ENCODE peak calls at places on chromosomes 1 and 21, in seven cellular contexts. One of them, this sample, is unnamed.
A peak's percentile ranks its signal among the peaks of the same experiment; 100 is the strongest.

GRCh38 chr1:59504281-59504680 is 207.4 kb downstream of the FGGY start:
- DNase-seq in fibroblast of lung: no peak
- DNase-seq in PC-3: no peak
- DNase-seq in K562: no peak
- DNase-seq in neural progenitor cell: no peak
- DNase-seq in HCT116: no peak
- DNase-seq in GM23248: no peak
- DNase-seq in this sample: no peak

GRCh38 chr1:216325946-216326345 is 97.3 kb downstream of the USH2A start:
- DNase-seq in fibroblast of lung: no peak
- DNase-seq in neural progenitor cell: no peak
- DNase-seq in K562: no peak
- DNase-seq in GM23248: no peak
- DNase-seq in PC-3: peak; percentile 98
- DNase-seq in HCT116: no peak
- DNase-seq in this sample: no peak

GRCh38 chr1:63475761-63476160 is 47.3 kb downstream of the ITGB3BP start:
- DNase-seq in neural progenitor cell: no peak
- DNase-seq in fibroblast of lung: no peak
- DNase-seq in HCT116: no peak
- DNase-seq in K562: no peak
- DNase-seq in PC-3: no peak
- DNase-seq in GM23248: peak; percentile 23
- DNase-seq in this sample: no peak

GRCh38 chr1:203557390-203557789 is 63.4 kb downstream of the OPTC start:
- DNase-seq in neural progenitor cell: no peak
- DNase-seq in GM23248: peak; percentile 94
- DNase-seq in PC-3: peak; percentile 88
- DNase-seq in K562: no peak
- DNase-seq in fibroblast of lung: peak; percentile 49
- DNase-seq in HCT116: no peak
- DNase-seq in this sample: no peak

GRCh38 chr1:33306061-33306460 is 14.8 kb downstream of the A3GALT2 start:
- DNase-seq in PC-3: no peak
- DNase-seq in neural progenitor cell: no peak
- DNase-seq in GM23248: no peak
- DNase-seq in fibroblast of lung: no peak
- DNase-seq in HCT116: no peak
- DNase-seq in K562: no peak
- DNase-seq in this sample: no peak

GRCh38 chr1:184930232-184930631 is 44.1 kb downstream of the NIBAN1 start:
- DNase-seq in K562: peak; percentile 29
- DNase-seq in PC-3: no peak
- DNase-seq in HCT116: no peak
- DNase-seq in fibroblast of lung: no peak
- DNase-seq in neural progenitor cell: no peak
- DNase-seq in GM23248: no peak
- DNase-seq in this sample: no peak

GRCh38 chr1:204607910-204608309 is 77.6 kb downstream of the LRRN2 start:
- DNase-seq in HCT116: no peak
- DNase-seq in PC-3: no peak
- DNase-seq in fibroblast of lung: no peak
- DNase-seq in neural progenitor cell: no peak
- DNase-seq in GM23248: no peak
- DNase-seq in K562: no peak
- DNase-seq in this sample: no peak

GRCh38 chr1:87937774-87938173 is 609.1 kb downstream of the LMO4 start:
- DNase-seq in GM23248: no peak
- DNase-seq in K562: no peak
- DNase-seq in HCT116: no peak
- DNase-seq in PC-3: no peak
- DNase-seq in fibroblast of lung: no peak
- DNase-seq in neural progenitor cell: no peak
- DNase-seq in this sample: no peak

GRCh38 chr21:17610862-17611261 is 1.8 kb downstream of the BTG3 start:
- DNase-seq in fibroblast of lung: no peak
- DNase-seq in HCT116: no peak
- DNase-seq in GM23248: peak; percentile 54
- DNase-seq in neural progenitor cell: no peak
- DNase-seq in PC-3: no peak
- DNase-seq in K562: peak; percentile 40
- DNase-seq in this sample: no peak

GRCh38 chr1:39721664-39722063 is 17.0 kb upstream of the PPIE start:
- DNase-seq in HCT116: no peak
- DNase-seq in neural progenitor cell: no peak
- DNase-seq in K562: no peak
- DNase-seq in fibroblast of lung: no peak
- DNase-seq in PC-3: no peak
- DNase-seq in GM23248: no peak
- DNase-seq in this sample: no peak

GRCh38 chr1:204735042-204735441 is 49.5 kb upstream of the LRRN2 start:
- DNase-seq in GM23248: no peak
- DNase-seq in K562: no peak
- DNase-seq in neural progenitor cell: no peak
- DNase-seq in PC-3: no peak
- DNase-seq in fibroblast of lung: no peak
- DNase-seq in HCT116: no peak
- DNase-seq in this sample: no peak

GRCh38 chr21:34333150-34333739 is 30.6 kb upstream of the KCNE2 start:
- DNase-seq in neural progenitor cell: no peak
- DNase-seq in PC-3: no peak
- DNase-seq in HCT116: no peak
- DNase-seq in fibroblast of lung: no peak
- DNase-seq in K562: no peak
- DNase-seq in GM23248: no peak
- DNase-seq in this sample: no peak

GRCh38 chr21:36689324-36689723 is 9.6 kb upstream of the SIM2 start:
- DNase-seq in HCT116: no peak
- DNase-seq in fibroblast of lung: no peak
- DNase-seq in PC-3: no peak
- DNase-seq in neural progenitor cell: no peak
- DNase-seq in GM23248: no peak
- DNase-seq in K562: no peak
- DNase-seq in this sample: no peak

GRCh38 chr1:34396042-34396441 is 219.3 kb downstream of the C1orf94 start:
- DNase-seq in HCT116: no peak
- DNase-seq in fibroblast of lung: no peak
- DNase-seq in PC-3: no peak
- DNase-seq in GM23248: no peak
- DNase-seq in K562: no peak
- DNase-seq in neural progenitor cell: peak; percentile 19
- DNase-seq in this sample: no peak

GRCh38 chr1:219329606-219330005 is 155.9 kb downstream of the LYPLAL1 start:
- DNase-seq in HCT116: no peak
- DNase-seq in K562: no peak
- DNase-seq in fibroblast of lung: peak; percentile 46
- DNase-seq in neural progenitor cell: no peak
- DNase-seq in PC-3: peak; percentile 58
- DNase-seq in GM23248: peak; percentile 65
- DNase-seq in this sample: no peak

GRCh38 chr1:151311589-151312331 is 15.5 kb downstream of the PI4KB start:
- DNase-seq in GM23248: peak; percentile 100
- DNase-seq in neural progenitor cell: no peak
- DNase-seq in fibroblast of lung: peak; percentile 100
- DNase-seq in K562: peak; percentile 97
- DNase-seq in PC-3: peak; percentile 100
- DNase-seq in HCT116: peak; percentile 96
- DNase-seq in this sample: no peak

GRCh38 chr1:220217383-220217988 is 54.8 kb downstream of the RAB3GAP2 start:
- DNase-seq in neural progenitor cell: peak; percentile 16
- DNase-seq in HCT116: peak; percentile 4
- DNase-seq in K562: peak; percentile 49
- DNase-seq in fibroblast of lung: no peak
- DNase-seq in PC-3: peak; percentile 68
- DNase-seq in GM23248: peak; percentile 28
- DNase-seq in this sample: no peak

GRCh38 chr1:14740016-14740415 is 141.5 kb downstream of the KAZN start:
- DNase-seq in neural progenitor cell: peak; percentile 62
- DNase-seq in GM23248: no peak
- DNase-seq in PC-3: no peak
- DNase-seq in K562: no peak
- DNase-seq in HCT116: no peak
- DNase-seq in fibroblast of lung: no peak
- DNase-seq in this sample: no peak

GRCh38 chr1:242745079-242745478 is 220.6 kb upstream of the PLD5 start:
- DNase-seq in neural progenitor cell: no peak
- DNase-seq in GM23248: no peak
- DNase-seq in fibroblast of lung: no peak
- DNase-seq in HCT116: no peak
- DNase-seq in PC-3: no peak
- DNase-seq in K562: no peak
- DNase-seq in this sample: no peak

GRCh38 chr1:23344987-23345472 is 946 bp upstream of the HNRNPR start:
- DNase-seq in GM23248: no peak
- DNase-seq in HCT116: no peak
- DNase-seq in neural progenitor cell: peak; percentile 19
- DNase-seq in K562: peak; percentile 56
- DNase-seq in PC-3: no peak
- DNase-seq in fibroblast of lung: no peak
- DNase-seq in this sample: no peak

GRCh38 chr1:35451125-35451528 is 106.1 kb downstream of the KIAA0319L start:
- DNase-seq in GM23248: peak; percentile 87
- DNase-seq in fibroblast of lung: peak; percentile 87
- DNase-seq in K562: peak; percentile 84
- DNase-seq in neural progenitor cell: peak; percentile 83
- DNase-seq in PC-3: peak; percentile 83
- DNase-seq in HCT116: peak; percentile 29
- DNase-seq in this sample: no peak

GRCh38 chr1:2431095-2431494 is 18.7 kb upstream of the PEX10 start:
- DNase-seq in GM23248: no peak
- DNase-seq in K562: no peak
- DNase-seq in neural progenitor cell: no peak
- DNase-seq in HCT116: no peak
- DNase-seq in fibroblast of lung: no peak
- DNase-seq in PC-3: no peak
- DNase-seq in this sample: no peak

GRCh38 chr1:32335951-32336867 is at the start of gene MARCKSL1:
- DNase-seq in fibroblast of lung: peak; percentile 60
- DNase-seq in PC-3: peak; percentile 70
- DNase-seq in K562: peak; percentile 89
- DNase-seq in neural progenitor cell: peak; percentile 92
- DNase-seq in GM23248: peak; percentile 79
- DNase-seq in HCT116: peak; percentile 32
- DNase-seq in this sample: no peak

GRCh38 chr1:226406401-226406881 is 1.5 kb downstream of the PARP1 start:
- DNase-seq in K562: peak; percentile 41
- DNase-seq in fibroblast of lung: peak; percentile 21
- DNase-seq in neural progenitor cell: peak; percentile 6
- DNase-seq in HCT116: no peak
- DNase-seq in GM23248: peak; percentile 43
- DNase-seq in PC-3: peak; percentile 97
- DNase-seq in this sample: no peak

DNA sequence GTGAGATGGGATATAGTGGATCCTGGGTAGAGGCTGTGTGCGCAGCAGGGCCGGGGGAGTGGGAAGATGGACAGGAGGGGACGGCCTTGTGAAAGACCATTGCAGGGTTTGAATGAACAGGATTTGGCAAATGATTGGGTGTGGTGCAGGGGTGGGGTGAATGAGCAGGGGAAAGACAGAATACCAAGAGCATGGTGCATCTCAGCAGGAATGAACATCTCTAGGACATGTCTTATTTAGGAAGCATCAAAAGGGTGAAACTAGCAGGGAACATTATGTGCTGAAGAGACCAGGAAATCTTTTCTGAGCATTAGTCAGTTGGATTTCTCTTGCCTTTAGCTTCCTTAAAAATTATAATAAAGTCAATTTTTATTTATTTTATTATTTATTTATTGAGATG is 60.6 kb upstream of the SLC2A1 start:
- DNase-seq in HCT116: no peak
- DNase-seq in PC-3: no peak
- DNase-seq in fibroblast of lung: no peak
- DNase-seq in K562: no peak
- DNase-seq in neural progenitor cell: no peak
- DNase-seq in GM23248: no peak
- DNase-seq in this sample: no peak
- TF ChIP-seq EZH2 in HCT116: no peak
- TF ChIP-seq EZH2 in PC-3: no peak
- TF ChIP-seq EZH2 in fibroblast of lung: no peak
- TF ChIP-seq EZH2 in K562: no peak
- TF ChIP-seq EZH2 in neural progenitor cell: no peak
- TF ChIP-seq EZH2 in GM23248: no peak
- TF ChIP-seq EZH2 in this sample: no peak

GRCh38 chr1:206760590-206760989 is 10.0 kb upstream of the IL19 start:
- DNase-seq in fibroblast of lung: no peak
- DNase-seq in neural progenitor cell: no peak
- DNase-seq in HCT116: no peak
- DNase-seq in PC-3: no peak
- DNase-seq in GM23248: no peak
- DNase-seq in K562: no peak
- DNase-seq in this sample: no peak
- H3K4me3 ChIP-seq in fibroblast of lung: no peak overlapping the region
- H3K4me3 ChIP-seq in neural progenitor cell: no peak overlapping the region
- H3K4me3 ChIP-seq in HCT116: no peak overlapping the region
- H3K4me3 ChIP-seq in PC-3: no peak overlapping the region
- H3K4me3 ChIP-seq in GM23248: no peak overlapping the region
- H3K4me3 ChIP-seq in K562: no peak overlapping the region
- H3K4me3 ChIP-seq in this sample: no peak overlapping the region

DNA sequence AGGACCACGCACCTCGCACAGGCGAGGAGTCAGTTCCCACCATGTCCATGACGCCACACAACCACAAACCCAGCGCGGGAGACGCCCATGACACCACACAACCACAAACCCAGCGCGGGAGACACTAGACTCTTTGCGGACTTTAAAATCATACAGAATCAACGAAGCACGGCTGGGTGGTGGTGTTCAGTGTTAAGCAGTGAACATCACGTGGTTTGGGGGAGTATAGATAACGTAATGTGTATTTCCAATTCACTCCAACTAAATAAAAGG is 19.2 kb downstream of the PTTG1IP start:
- DNase-seq in HCT116: no peak
- DNase-seq in GM23248: no peak
- DNase-seq in K562: peak; percentile 81
- DNase-seq in PC-3: no peak
- DNase-seq in neural progenitor cell: no peak
- DNase-seq in fibroblast of lung: no peak
- DNase-seq in this sample: no peak
- H3K36me3 ChIP-seq in HCT116: peaks cover 33% of the 10 kb centered on the region
- H3K36me3 ChIP-seq in GM23248: peaks cover 68% of the 10 kb centered on the region
- H3K36me3 ChIP-seq in K562: peaks cover 87% of the 10 kb centered on the region
- H3K36me3 ChIP-seq in PC-3: peaks cover 78% of the 10 kb centered on the region
- H3K36me3 ChIP-seq in neural progenitor cell: no peaks in the 10 kb centered on the region
- H3K36me3 ChIP-seq in fibroblast of lung: peaks cover 45% of the 10 kb centered on the region
- H3K36me3 ChIP-seq in this sample: peaks cover 69% of the 10 kb centered on the region

DNA sequence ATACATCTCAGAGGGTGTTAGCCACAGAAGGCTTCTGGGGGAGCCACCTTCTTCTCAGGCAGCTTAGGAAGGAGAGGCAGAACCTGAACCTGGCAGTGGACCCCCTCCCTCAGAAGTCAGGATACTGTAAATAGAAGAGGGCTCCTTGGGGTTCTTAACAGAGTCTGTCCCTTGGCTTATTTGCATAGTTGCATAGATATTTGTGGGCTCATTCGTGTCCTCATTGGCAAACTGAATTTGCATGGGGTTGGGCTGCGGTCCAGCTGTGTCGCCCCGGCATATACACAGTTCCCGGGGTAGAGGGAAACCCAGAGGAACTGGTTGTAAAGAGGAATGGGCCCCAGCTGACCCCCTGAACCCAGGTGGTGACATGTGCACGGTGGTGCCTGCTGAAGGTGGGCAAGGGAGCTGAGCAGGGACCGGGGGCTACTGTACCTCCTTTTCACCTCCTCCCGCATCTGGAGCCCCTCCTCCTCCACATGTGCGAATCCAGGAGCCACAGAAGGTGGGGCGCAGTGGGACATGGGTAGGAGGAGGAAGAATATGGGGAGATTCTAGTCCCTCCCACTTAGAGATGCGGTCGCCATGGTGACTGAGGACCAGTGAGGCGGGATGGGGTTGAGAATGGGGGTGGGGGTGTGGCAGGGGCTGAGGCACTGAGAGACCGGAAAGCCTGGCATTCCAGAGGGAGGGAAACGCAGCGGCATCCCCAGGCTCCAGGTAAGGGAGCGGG is 3.8 kb upstream of the SEMA4A start:
- DNase-seq in HCT116: no peak
- DNase-seq in neural progenitor cell: peak; percentile 87
- DNase-seq in K562: peak; percentile 37
- DNase-seq in fibroblast of lung: no peak
- DNase-seq in PC-3: no peak
- DNase-seq in GM23248: no peak
- DNase-seq in this sample: no peak
- TF ChIP-seq EZH2 in HCT116: no peak
- TF ChIP-seq EZH2 in neural progenitor cell: no peak
- TF ChIP-seq EZH2 in K562: no peak
- TF ChIP-seq EZH2 in fibroblast of lung: no peak
- TF ChIP-seq EZH2 in PC-3: no peak
- TF ChIP-seq EZH2 in GM23248: no peak
- TF ChIP-seq EZH2 in this sample: no peak

This sample was measured in SK-N-MC.